ENCODE peak calls at places on chromosomes 6 and 20, in five cellular contexts. Y, B, V, K and F are unnamed samples.

GRCh38 chr6:11433860-11434259 is 103.7 kb upstream of the TMEM170B start:
- DNase-seq in Y (no peak), B (no peak), V (no peak), K (no peak), F (no peak)

GRCh38 chr20:48624315-48625020 is 203.3 kb downstream of the PREX1 start:
- DNase-seq in Y (no peak), B (no peak), V (no peak), K (no peak), F (no peak)

GRCh38 chr20:2387180-2387577 is 6.5 kb downstream of the TGM6 start:
- DNase-seq in Y (peak), B (no peak), V (no peak), K (peak), F (no peak)

GRCh38 chr6:125674230-125674629 is 75.2 kb upstream of the HEY2 start:
- DNase-seq in Y (no peak), B (no peak), V (no peak), K (no peak), F (no peak)

GRCh38 chr6:81787313-81788068 is 35.0 kb upstream of the TENT5A start:
- DNase-seq in Y (no peak), B (peak), V (peak), K (no peak), F (no peak)

GRCh38 chr20:35306931-35307517 is 14.8 kb upstream of the FAM83C start:
- DNase-seq in Y (peak), B (peak), V (peak), K (peak), F (no peak)

GRCh38 chr20:63691711-63692435 is 4.6 kb upstream of the TNFRSF6B start:
- DNase-seq in Y (no peak), B (no peak), V (no peak), K (no peak), F (no peak)

GRCh38 chr6:82144852-82145332 is 102.7 kb downstream of the IBTK start:
- DNase-seq in Y (peak), B (peak), V (peak), K (peak), F (no peak)

GRCh38 chr6:121867095-121867494 is 431.6 kb downstream of the GJA1 start:
- DNase-seq in Y (no peak), B (no peak), V (no peak), K (no peak), F (no peak)

GRCh38 chr6:71139249-71139648 is 149.4 kb upstream of the OGFRL1 start:
- DNase-seq in Y (peak), B (no peak), V (no peak), K (no peak), F (no peak)